ENCODE peak calls at places on chromosome 1, in seven cellular contexts. Y is nephron progenitor cell; S is hippocampal formation; B is activated CD4-positive, alpha-beta T cell treated with anti-CD3 and anti-CD28 coated beads, Interleukin-2, amount 10 ng/mL, durations not matched to agents 7 days and 5 days; U is stimulated activated CD4-positive, alpha-beta T cell treated with anti-CD3 and anti-CD28 coated beads, Interleukin-2, amount 100 ng/mL, for 24 hours; A is head of caudate nucleus; G is T-helper 9 cell. W is an unnamed sample.

GRCh38 chr1:182631954-182632353 is 27.8 kb upstream of the RGS16 start:
- DNase-seq in Y (no peak), S (no peak), B (no peak), U (no peak), A (no peak), G (no peak), W (no peak)

GRCh38 chr1:174209347-174210187 is 50.2 kb downstream of the RABGAP1L start:
- DNase-seq in Y (no peak), S (no peak), B (no peak), U (no peak), A (no peak), G (no peak), W (no peak)

GRCh38 chr1:172990598-172991215 is 60.0 kb downstream of the TNFSF18 start:
- DNase-seq in Y (no peak), S (no peak), B (no peak), U (no peak), A (no peak), G (no peak), W (no peak)

GRCh38 chr1:10778640-10779039 is 17.8 kb downstream of the CASZ1 start:
- DNase-seq in Y (no peak), S (no peak), B (no peak), U (no peak), A (no peak), G (no peak), W (no peak)

GRCh38 chr1:207826557-207827487 is 75.0 kb downstream of the CD46 start:
- DNase-seq in Y (no peak), S (no peak), B (no peak), U (no peak), A (no peak), G (no peak), W (no peak)

GRCh38 chr1:238060046-238060445 is 169.3 kb upstream of the ZP4 start:
- DNase-seq in Y (no peak), S (no peak), B (no peak), U (no peak), A (no peak), G (no peak), W (no peak)

GRCh38 chr1:41360074-41361027 is 883 bp upstream of the FOXO6 start:
- DNase-seq in Y (no peak), S (no peak), B (no peak), U (no peak), A (no peak), G (no peak), W (no peak)

GRCh38 chr1:20836230-20836629 is 49.1 kb upstream of the HP1BP3 start:
- DNase-seq in Y (no peak), S (no peak), B (no peak), U (no peak), A (no peak), G (no peak), W (no peak)

GRCh38 chr1:209583408-209583807 is at the start of gene CAMK1G:
- DNase-seq in Y (peak), S (no peak), B (no peak), U (no peak), A (peak), G (no peak), W (no peak)

GRCh38 chr1:160949881-160950280 is 4.7 kb downstream of the ITLN2 start:
- DNase-seq in Y (no peak), S (no peak), B (no peak), U (no peak), A (no peak), G (no peak), W (no peak)

GRCh38 chr1:34929497-34929852 is at the start of gene DLGAP3:
- DNase-seq in Y (peak), S (no peak), B (no peak), U (no peak), A (no peak), G (no peak), W (no peak)

GRCh38 chr1:61486783-61487505 is 238.0 kb downstream of the TM2D1 start:
- DNase-seq in Y (no peak), S (no peak), B (no peak), U (no peak), A (no peak), G (no peak), W (no peak)

GRCh38 chr1:54683453-54683852 is 32.2 kb upstream of the TTC4 start:
- DNase-seq in Y (no peak), S (no peak), B (no peak), U (no peak), A (no peak), G (no peak), W (no peak)

GRCh38 chr1:10380594-10381275 is 18.1 kb upstream of the PGD start:
- DNase-seq in Y (no peak), S (no peak), B (no peak), U (no peak), A (no peak), G (no peak), W (no peak)

GRCh38 chr1:30381266-30381665 is 342.1 kb downstream of the MATN1 start:
- DNase-seq in Y (no peak), S (no peak), B (no peak), U (no peak), A (no peak), G (no peak), W (no peak)

GRCh38 chr1:40226187-40226586 is 21.6 kb upstream of the TMCO2 start:
- DNase-seq in Y (no peak), S (no peak), B (no peak), U (no peak), A (no peak), G (no peak), W (no peak)

GRCh38 chr1:221717491-221717865 is 24.4 kb downstream of the DUSP10 start:
- DNase-seq in Y (no peak), S (no peak), B (no peak), U (no peak), A (no peak), G (no peak), W (no peak)

GRCh38 chr1:232969791-232970190 is 19.4 kb downstream of the NTPCR start:
- DNase-seq in Y (no peak), S (no peak), B (no peak), U (no peak), A (no peak), G (no peak), W (no peak)

GRCh38 chr1:112793631-112794565 is 78.8 kb upstream of the PPM1J start:
- DNase-seq in Y (no peak), S (no peak), B (no peak), U (no peak), A (no peak), G (no peak), W (no peak)

W was measured in GM19239.